ENCODE peak calls at places on chromosomes 3 and 15, in six cellular contexts. L, A, Y, Z, J and R are unnamed samples.

GRCh38 chr3:102206506-102207145 is 228.2 kb upstream of the ZPLD1 start:
- DNase-seq in A (peak; percentile 66), Z (peak; percentile 36), Y (no peak), J (peak; percentile 60), L (peak; percentile 79), R (peak; percentile 59)

GRCh38 chr3:57007513-57008415 is 52.7 kb upstream of the SPATA12 start:
- DNase-seq in Y (no peak), Z (peak; percentile 71), L (peak; percentile 85), J (peak; percentile 46), A (peak; percentile 88), R (peak; percentile 88)

GRCh38 chr15:89129123-89129815 is 41.0 kb downstream of the ABHD2 start:
- DNase-seq in Y (peak; percentile 42), J (peak; percentile 67), Z (peak; percentile 59), L (peak; percentile 25), A (no peak), R (peak; percentile 63)

GRCh38 chr3:184771748-184772147 is 40.2 kb upstream of the VPS8 start:
- DNase-seq in Y (no peak), Z (no peak), L (no peak), A (no peak), J (no peak), R (no peak)

GRCh38 chr3:158166223-158166622 is 56.3 kb downstream of the RSRC1 start:
- DNase-seq in L (no peak), Z (no peak), Y (no peak), A (no peak), J (no peak), R (no peak)

GRCh38 chr3:31213869-31214486 is 318.7 kb upstream of the STT3B start:
- DNase-seq in J (peak; percentile 42), A (no peak), L (no peak), Z (no peak), Y (peak; percentile 44), R (no peak)

GRCh38 chr3:183259621-183260020 is 6.6 kb downstream of the B3GNT5 start:
- DNase-seq in J (no peak), A (no peak), L (no peak), Z (no peak), Y (no peak), R (no peak)

GRCh38 chr3:23404241-23404640 is 201.1 kb downstream of the UBE2E2 start:
- DNase-seq in A (no peak), Z (no peak), J (no peak), L (no peak), Y (no peak), R (no peak)

GRCh38 chr3:161142486-161142885 is 37.3 kb upstream of the B3GALNT1 start:
- DNase-seq in Y (no peak), L (no peak), Z (no peak), A (peak; percentile 78), J (no peak), R (peak; percentile 81)

GRCh38 chr3:121431717-121432517 is 113.9 kb downstream of the POLQ start:
- DNase-seq in L (peak; percentile 59), A (peak; percentile 29), Y (peak; percentile 37), Z (peak; percentile 3), J (peak; percentile 35), R (peak; percentile 69)

GRCh38 chr3:65245133-65246076 is 557.6 kb upstream of the ADAMTS9 start:
- DNase-seq in L (peak; percentile 1), A (peak; percentile 12), Y (no peak), Z (peak; percentile 55), J (no peak), R (peak; percentile 50)

GRCh38 chr3:179450321-179450720 is 949 bp downstream of the GNB4 start:
- DNase-seq in A (peak; percentile 15), Z (no peak), Y (no peak), J (no peak), L (peak; percentile 19), R (peak; percentile 49)

GRCh38 chr3:45647148-45647619 is 42.0 kb upstream of the SACM1L start:
- DNase-seq in A (peak; percentile 86), L (peak; percentile 94), Z (no peak), J (peak; percentile 53), Y (no peak), R (peak; percentile 91)

GRCh38 chr3:41991399-41991798 is 29.5 kb upstream of the ULK4 start:
- DNase-seq in Y (no peak), A (no peak), J (no peak), L (no peak), Z (no peak), R (no peak)

GRCh38 chr3:134860141-134860540 is 65.1 kb downstream of the EPHB1 start:
- DNase-seq in Z (no peak), L (no peak), A (no peak), Y (no peak), J (no peak), R (no peak)

GRCh38 chr15:36373549-36373948 is 205.9 kb upstream of the CDIN1 start:
- DNase-seq in A (peak; percentile 74), L (peak; percentile 3), Y (no peak), Z (peak; percentile 32), J (no peak), R (no peak)

GRCh38 chr3:149647285-149647684 is 10.5 kb downstream of the WWTR1 start:
- DNase-seq in Z (no peak), Y (no peak), J (no peak), A (no peak), L (no peak), R (no peak)

GRCh38 chr15:65365229-65365628 is 12.6 kb downstream of the IGDCC3 start:
- DNase-seq in J (no peak), L (no peak), Z (peak; percentile 92), Y (no peak), A (no peak), R (peak; percentile 50)

GRCh38 chr3:6799264-6799915 is 61.5 kb upstream of the GRM7 start:
- DNase-seq in L (no peak), Z (peak; percentile 30), A (no peak), Y (no peak), J (peak; percentile 62), R (peak; percentile 1)

GRCh38 chr3:157107037-157107436 is 52.9 kb downstream of the CCNL1 start:
- DNase-seq in L (no peak), Z (no peak), J (no peak), Y (no peak), A (no peak), R (no peak)

GRCh38 chr15:49103002-49103401 is 52.4 kb downstream of the COPS2 start:
- DNase-seq in Y (no peak), L (peak; percentile 69), A (peak; percentile 61), J (no peak), Z (no peak), R (peak; percentile 46)

GRCh38 chr3:70870576-70870975 is 558.1 kb upstream of the MDFIC2 start:
- DNase-seq in J (no peak), L (no peak), Z (no peak), Y (no peak), A (no peak), R (no peak)

GRCh38 chr3:51722362-51722761 is 15.5 kb downstream of the GRM2 start:
- DNase-seq in Z (no peak), Y (no peak), A (no peak), J (no peak), L (no peak), R (no peak)

GRCh38 chr15:79981861-79982455 is 11.0 kb upstream of the BCL2A1 start:
- DNase-seq in J (no peak), L (no peak), A (no peak), Y (no peak), Z (no peak), R (no peak)

GRCh38 chr3:140113983-140114923 is 179.3 kb downstream of the CLSTN2 start:
- DNase-seq in Y (no peak), J (no peak), Z (no peak), A (no peak), L (no peak), R (no peak)

GRCh38 chr15:73621286-73621826 is 11.8 kb downstream of the NPTN start:
- DNase-seq in Z (no peak), L (no peak), J (no peak), A (no peak), Y (no peak), R (peak; percentile 49)

GRCh38 chr15:100602822-100603393 is 519 bp downstream of the ASB7 start:
- DNase-seq in L (peak; percentile 20), A (peak; percentile 29), Z (peak; percentile 88), Y (peak; percentile 11), J (peak; percentile 42), R (peak; percentile 32)

GRCh38 chr3:170815340-170815739 is 54.7 kb downstream of the RPL22L1 start:
- DNase-seq in J (peak; percentile 29), Z (peak; percentile 89), Y (no peak), L (no peak), A (no peak), R (no peak)

GRCh38 chr15:89119489-89120478 is 31.5 kb downstream of the ABHD2 start:
- DNase-seq in J (no peak), Y (no peak), A (peak; percentile 46), Z (no peak), L (peak; percentile 69), R (peak; percentile 79)

GRCh38 chr3:147200545-147200944 is 205.8 kb downstream of the ZIC4 start:
- DNase-seq in Z (no peak), L (peak; percentile 84), A (peak; percentile 43), J (no peak), Y (no peak), R (peak; percentile 60)

GRCh38 chr15:68409736-68410370 is 22.1 kb downstream of the ITGA11 start:
- DNase-seq in Y (no peak), L (no peak), J (peak; percentile 11), Z (no peak), A (no peak), R (no peak)

GRCh38 chr3:12990781-12991480 is 82.3 kb downstream of the IQSEC1 start:
- DNase-seq in L (peak; percentile 94), A (peak; percentile 88), Z (peak; percentile 57), J (no peak), Y (no peak), R (peak; percentile 85)

GRCh38 chr15:89815769-89816168 is 1.1 kb upstream of the ANPEP start:
- DNase-seq in Y (no peak), L (no peak), Z (no peak), A (no peak), J (no peak), R (no peak)

DNA sequence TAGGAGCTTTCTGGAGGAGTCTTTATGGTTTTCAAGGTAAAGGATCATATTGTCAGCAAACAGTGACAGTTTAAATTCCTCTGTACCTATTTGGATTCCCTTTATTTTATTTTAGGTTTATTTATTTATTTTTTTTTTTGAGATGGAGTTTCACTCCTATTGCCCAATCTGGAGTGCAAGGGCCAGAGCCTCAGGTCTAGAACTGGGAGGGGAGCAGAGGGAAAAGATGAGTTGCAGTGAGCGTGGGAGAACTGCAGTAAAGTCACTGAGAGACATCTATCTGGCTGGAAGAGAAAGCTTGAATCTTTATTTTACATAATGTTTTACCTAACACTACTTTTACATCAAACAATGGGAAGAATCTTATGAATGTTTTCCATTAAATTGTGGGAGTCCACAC is 49.5 kb upstream of the GK5 start:
- DNase-seq in A (no peak), J (no peak), Z (no peak), Y (no peak), L (no peak), R (no peak)
- H3K4me1 ChIP-seq in A (peaks cover 8% of the 10 kb centered on the region), J (no peaks in the 10 kb centered on the region), Z (no peaks in the 10 kb centered on the region), Y (peaks cover 4% of the 10 kb centered on the region), L (peaks cover 9% of the 10 kb centered on the region), R (peaks cover 50% of the 10 kb centered on the region)

GRCh38 chr3:39108309-39108708 is 829 bp downstream of the TTC21A start:
- DNase-seq in Y (no peak), Z (no peak), A (no peak), L (no peak), J (peak; percentile 18), R (no peak)
- H3K4me3 ChIP-seq in Y (peak overlapping the region; percentile 91), Z (no peak overlapping the region), A (peak overlapping the region; percentile 92), L (peak overlapping the region; percentile 67), J (peak overlapping the region; percentile 91), R (peak overlapping the region; percentile 94)

GRCh38 chr15:98773616-98774015 is 125.3 kb downstream of the IGF1R start:
- DNase-seq in J (no peak), Y (no peak), A (no peak), Z (peak; percentile 62), L (no peak), R (no peak)
- H3K4me1 ChIP-seq in J (no peaks in the 10 kb centered on the region), Y (no peaks in the 10 kb centered on the region), A (peaks cover 27% of the 10 kb centered on the region), Z (peaks cover 34% of the 10 kb centered on the region), L (peaks cover 26% of the 10 kb centered on the region), R (peaks cover 8% of the 10 kb centered on the region)

GRCh38 chr15:88015228-88015860 is 241.2 kb downstream of the NTRK3 start:
- DNase-seq in Z (peak; percentile 18), J (peak; percentile 17), Y (no peak), L (no peak), A (no peak), R (no peak)
- H3K4me3 ChIP-seq in Z (no peak overlapping the region), J (no peak overlapping the region), Y (no peak overlapping the region), L (no peak overlapping the region), A (no peak overlapping the region), R (no peak overlapping the region)